ENCODE peak calls at places on chromosomes 7 and 10, in eight cellular contexts. One of them, this sample, is unnamed.

GRCh38 chr7:140640060-140640611 is 477 bp downstream of the DENND2A start:
- DNase-seq in mammary epithelial cell: no peak
- DNase-seq in endothelial cell: peak
- DNase-seq in uterus: peak
- DNase-seq in left lung: peak
- DNase-seq in Peyer's patch: peak
- DNase-seq in adrenal gland: no peak
- DNase-seq in colonic mucosa: no peak
- DNase-seq in this sample: peak

GRCh38 chr10:121662945-121663917 is 65.0 kb upstream of the FGFR2 start:
- DNase-seq in Peyer's patch: no peak
- DNase-seq in left lung: no peak
- DNase-seq in mammary epithelial cell: peak
- DNase-seq in colonic mucosa: peak
- DNase-seq in adrenal gland: peak
- DNase-seq in uterus: no peak
- DNase-seq in endothelial cell: peak
- DNase-seq in this sample: no peak

GRCh38 chr7:102834999-102835398 is 77.8 kb upstream of the LRRC17 start:
- DNase-seq in adrenal gland: no peak
- DNase-seq in left lung: no peak
- DNase-seq in endothelial cell: no peak
- DNase-seq in uterus: no peak
- DNase-seq in colonic mucosa: no peak
- DNase-seq in mammary epithelial cell: peak
- DNase-seq in Peyer's patch: no peak
- DNase-seq in this sample: no peak

GRCh38 chr10:93384006-93384405 is 98.1 kb downstream of the MYOF start:
- DNase-seq in endothelial cell: no peak
- DNase-seq in left lung: no peak
- DNase-seq in colonic mucosa: no peak
- DNase-seq in Peyer's patch: no peak
- DNase-seq in adrenal gland: no peak
- DNase-seq in uterus: no peak
- DNase-seq in mammary epithelial cell: peak
- DNase-seq in this sample: peak

GRCh38 chr10:121900443-121901174 is 27.2 kb downstream of the ATE1 start:
- DNase-seq in endothelial cell: peak
- DNase-seq in left lung: no peak
- DNase-seq in uterus: no peak
- DNase-seq in Peyer's patch: no peak
- DNase-seq in mammary epithelial cell: peak
- DNase-seq in adrenal gland: no peak
- DNase-seq in colonic mucosa: no peak
- DNase-seq in this sample: no peak

GRCh38 chr7:39085590-39086049 is 107.9 kb downstream of the POU6F2 start:
- DNase-seq in endothelial cell: no peak
- DNase-seq in colonic mucosa: no peak
- DNase-seq in left lung: no peak
- DNase-seq in mammary epithelial cell: peak
- DNase-seq in Peyer's patch: no peak
- DNase-seq in uterus: no peak
- DNase-seq in adrenal gland: no peak
- DNase-seq in this sample: no peak

GRCh38 chr7:101238226-101239182 is 902 bp upstream of the CLDN15 start:
- DNase-seq in colonic mucosa: no peak
- DNase-seq in mammary epithelial cell: no peak
- DNase-seq in left lung: no peak
- DNase-seq in endothelial cell: no peak
- DNase-seq in adrenal gland: no peak
- DNase-seq in uterus: no peak
- DNase-seq in Peyer's patch: peak
- DNase-seq in this sample: no peak

GRCh38 chr10:6163364-6164270 is 39.1 kb upstream of the PFKFB3 start:
- DNase-seq in adrenal gland: peak
- DNase-seq in mammary epithelial cell: peak
- DNase-seq in colonic mucosa: peak
- DNase-seq in left lung: peak
- DNase-seq in uterus: peak
- DNase-seq in Peyer's patch: peak
- DNase-seq in endothelial cell: peak
- DNase-seq in this sample: peak

GRCh38 chr7:129497156-129497555 is 5.2 kb upstream of the SMKR1 start:
- DNase-seq in Peyer's patch: no peak
- DNase-seq in colonic mucosa: no peak
- DNase-seq in uterus: no peak
- DNase-seq in endothelial cell: no peak
- DNase-seq in left lung: no peak
- DNase-seq in mammary epithelial cell: no peak
- DNase-seq in adrenal gland: no peak
- DNase-seq in this sample: peak

GRCh38 chr7:15750741-15751140 is 64.3 kb upstream of the MEOX2 start:
- DNase-seq in adrenal gland: no peak
- DNase-seq in mammary epithelial cell: no peak
- DNase-seq in colonic mucosa: no peak
- DNase-seq in uterus: no peak
- DNase-seq in endothelial cell: no peak
- DNase-seq in Peyer's patch: no peak
- DNase-seq in left lung: no peak
- DNase-seq in this sample: no peak

GRCh38 chr10:112388548-112388947 is 14.6 kb downstream of the ACSL5 start:
- DNase-seq in mammary epithelial cell: no peak
- DNase-seq in adrenal gland: no peak
- DNase-seq in uterus: no peak
- DNase-seq in colonic mucosa: peak
- DNase-seq in Peyer's patch: no peak
- DNase-seq in left lung: no peak
- DNase-seq in endothelial cell: no peak
- DNase-seq in this sample: no peak

GRCh38 chr7:20284398-20285143 is 46.1 kb upstream of the ITGB8 start:
- DNase-seq in adrenal gland: no peak
- DNase-seq in colonic mucosa: no peak
- DNase-seq in left lung: no peak
- DNase-seq in Peyer's patch: no peak
- DNase-seq in uterus: no peak
- DNase-seq in mammary epithelial cell: peak
- DNase-seq in endothelial cell: no peak
- DNase-seq in this sample: no peak

GRCh38 chr7:102463841-102464576 is 654 bp downstream of the ALKBH4 start:
- DNase-seq in uterus: no peak
- DNase-seq in adrenal gland: no peak
- DNase-seq in colonic mucosa: no peak
- DNase-seq in mammary epithelial cell: no peak
- DNase-seq in Peyer's patch: no peak
- DNase-seq in left lung: peak
- DNase-seq in endothelial cell: no peak
- DNase-seq in this sample: no peak

GRCh38 chr10:71094712-71095390 is 117.5 kb upstream of the UNC5B start:
- DNase-seq in Peyer's patch: no peak
- DNase-seq in left lung: no peak
- DNase-seq in colonic mucosa: no peak
- DNase-seq in uterus: no peak
- DNase-seq in mammary epithelial cell: peak
- DNase-seq in endothelial cell: no peak
- DNase-seq in adrenal gland: no peak
- DNase-seq in this sample: no peak

GRCh38 chr10:97729014-97729413 is 7.9 kb upstream of the ZFYVE27 start:
- DNase-seq in endothelial cell: no peak
- DNase-seq in Peyer's patch: no peak
- DNase-seq in colonic mucosa: no peak
- DNase-seq in adrenal gland: no peak
- DNase-seq in left lung: no peak
- DNase-seq in uterus: no peak
- DNase-seq in mammary epithelial cell: no peak
- DNase-seq in this sample: no peak

GRCh38 chr7:88109612-88110011 is 110.2 kb downstream of the SRI start:
- DNase-seq in Peyer's patch: no peak
- DNase-seq in colonic mucosa: no peak
- DNase-seq in left lung: no peak
- DNase-seq in endothelial cell: no peak
- DNase-seq in adrenal gland: no peak
- DNase-seq in uterus: no peak
- DNase-seq in mammary epithelial cell: no peak
- DNase-seq in this sample: no peak

GRCh38 chr10:17217661-17218306 is 10.3 kb upstream of the VIM start:
- DNase-seq in left lung: no peak
- DNase-seq in mammary epithelial cell: peak
- DNase-seq in adrenal gland: no peak
- DNase-seq in Peyer's patch: no peak
- DNase-seq in uterus: no peak
- DNase-seq in endothelial cell: no peak
- DNase-seq in colonic mucosa: no peak
- DNase-seq in this sample: no peak

GRCh38 chr10:89458289-89458688 is 43.9 kb downstream of the IFIT5 start:
- DNase-seq in colonic mucosa: no peak
- DNase-seq in Peyer's patch: no peak
- DNase-seq in mammary epithelial cell: peak
- DNase-seq in uterus: no peak
- DNase-seq in adrenal gland: no peak
- DNase-seq in endothelial cell: no peak
- DNase-seq in left lung: no peak
- DNase-seq in this sample: no peak

GRCh38 chr10:101818958-101819633 is 852 bp upstream of the OGA start:
- DNase-seq in uterus: peak
- DNase-seq in colonic mucosa: peak
- DNase-seq in adrenal gland: peak
- DNase-seq in Peyer's patch: peak
- DNase-seq in left lung: no peak
- DNase-seq in mammary epithelial cell: peak
- DNase-seq in endothelial cell: no peak
- DNase-seq in this sample: no peak

GRCh38 chr10:6300106-6300783 is 97.5 kb downstream of the PFKFB3 start:
- DNase-seq in mammary epithelial cell: peak
- DNase-seq in left lung: no peak
- DNase-seq in uterus: no peak
- DNase-seq in endothelial cell: no peak
- DNase-seq in Peyer's patch: no peak
- DNase-seq in colonic mucosa: no peak
- DNase-seq in adrenal gland: peak
- DNase-seq in this sample: no peak

GRCh38 chr10:112532053-112532658 is 85.1 kb downstream of the VTI1A start:
- DNase-seq in endothelial cell: no peak
- DNase-seq in mammary epithelial cell: no peak
- DNase-seq in left lung: no peak
- DNase-seq in uterus: no peak
- DNase-seq in adrenal gland: no peak
- DNase-seq in Peyer's patch: no peak
- DNase-seq in colonic mucosa: no peak
- DNase-seq in this sample: no peak

GRCh38 chr7:92448185-92448747 is 984 bp downstream of the GATAD1 start:
- DNase-seq in left lung: no peak
- DNase-seq in uterus: peak
- DNase-seq in mammary epithelial cell: peak
- DNase-seq in endothelial cell: peak
- DNase-seq in Peyer's patch: peak
- DNase-seq in adrenal gland: peak
- DNase-seq in colonic mucosa: peak
- DNase-seq in this sample: no peak
- TF ChIP-seq CTCF in left lung: no peak
- TF ChIP-seq CTCF in uterus: peak
- TF ChIP-seq CTCF in mammary epithelial cell: peak
- TF ChIP-seq CTCF in endothelial cell: no peak
- TF ChIP-seq CTCF in Peyer's patch: peak
- TF ChIP-seq CTCF in adrenal gland: peak
- TF ChIP-seq CTCF in colonic mucosa: peak
- TF ChIP-seq CTCF in this sample: peak

GRCh38 chr10:61733358-61733940 is 70.7 kb downstream of the CABCOCO1 start:
- DNase-seq in left lung: no peak
- DNase-seq in mammary epithelial cell: peak
- DNase-seq in Peyer's patch: no peak
- DNase-seq in adrenal gland: peak
- DNase-seq in endothelial cell: peak
- DNase-seq in uterus: peak
- DNase-seq in colonic mucosa: no peak
- DNase-seq in this sample: no peak
- TF ChIP-seq CTCF in left lung: peak
- TF ChIP-seq CTCF in mammary epithelial cell: peak
- TF ChIP-seq CTCF in Peyer's patch: peak
- TF ChIP-seq CTCF in adrenal gland: peak
- TF ChIP-seq CTCF in endothelial cell: peak
- TF ChIP-seq CTCF in uterus: peak
- TF ChIP-seq CTCF in colonic mucosa: peak
- TF ChIP-seq CTCF in this sample: peak

GRCh38 chr7:121126801-121127534 is 138.5 kb downstream of the CPED1 start:
- DNase-seq in Peyer's patch: no peak
- DNase-seq in mammary epithelial cell: no peak
- DNase-seq in left lung: no peak
- DNase-seq in uterus: no peak
- DNase-seq in endothelial cell: no peak
- DNase-seq in adrenal gland: no peak
- DNase-seq in colonic mucosa: no peak
- DNase-seq in this sample: no peak
- TF ChIP-seq CTCF in Peyer's patch: peak
- TF ChIP-seq CTCF in mammary epithelial cell: peak
- TF ChIP-seq CTCF in left lung: no peak
- TF ChIP-seq CTCF in uterus: no peak
- TF ChIP-seq CTCF in endothelial cell: peak
- TF ChIP-seq CTCF in adrenal gland: no peak
- TF ChIP-seq CTCF in colonic mucosa: no peak
- TF ChIP-seq CTCF in this sample: peak

GRCh38 chr10:119025776-119026175 is 3.7 kb upstream of the NANOS1 start:
- DNase-seq in uterus: no peak
- DNase-seq in mammary epithelial cell: no peak
- DNase-seq in left lung: no peak
- DNase-seq in adrenal gland: no peak
- DNase-seq in endothelial cell: no peak
- DNase-seq in Peyer's patch: no peak
- DNase-seq in colonic mucosa: no peak
- DNase-seq in this sample: peak

GRCh38 chr10:119024882-119025281 is 4.6 kb upstream of the NANOS1 start:
- DNase-seq in uterus: no peak
- DNase-seq in endothelial cell: no peak
- DNase-seq in left lung: no peak
- DNase-seq in mammary epithelial cell: no peak
- DNase-seq in Peyer's patch: no peak
- DNase-seq in colonic mucosa: no peak
- DNase-seq in adrenal gland: no peak
- DNase-seq in this sample: peak

GRCh38 chr10:119026301-119027110 is 3.0 kb upstream of the NANOS1 start:
- DNase-seq in colonic mucosa: no peak
- DNase-seq in mammary epithelial cell: no peak
- DNase-seq in endothelial cell: no peak
- DNase-seq in left lung: no peak
- DNase-seq in Peyer's patch: no peak
- DNase-seq in uterus: no peak
- DNase-seq in adrenal gland: no peak
- DNase-seq in this sample: peak

GRCh38 chr10:119023553-119023868 is 6.0 kb upstream of the NANOS1 start:
- DNase-seq in colonic mucosa: no peak
- DNase-seq in left lung: no peak
- DNase-seq in mammary epithelial cell: no peak
- DNase-seq in endothelial cell: no peak
- DNase-seq in Peyer's patch: no peak
- DNase-seq in adrenal gland: no peak
- DNase-seq in uterus: no peak
- DNase-seq in this sample: peak

DNA sequence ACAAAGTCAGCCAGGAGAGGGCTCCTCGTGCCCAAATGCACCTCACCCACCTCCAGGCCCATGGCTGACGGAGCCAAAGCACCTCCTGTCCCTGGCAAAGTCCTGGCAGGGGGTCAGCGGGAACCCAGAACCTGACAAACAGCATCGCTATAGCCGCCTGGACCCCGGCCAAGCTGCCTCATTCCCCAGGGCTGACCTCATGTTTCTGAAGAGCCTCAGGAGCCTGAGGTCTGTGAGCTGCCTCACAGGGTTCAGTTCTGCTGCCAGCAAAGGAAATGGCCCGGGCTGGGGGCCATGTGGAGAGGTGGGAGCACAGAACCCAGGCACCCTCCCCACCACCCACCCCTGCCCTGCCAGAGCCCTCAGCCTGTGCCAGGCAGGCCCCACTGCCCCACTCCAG is 4.2 kb upstream of the NANOS1 start:
- DNase-seq in Peyer's patch: no peak
- DNase-seq in mammary epithelial cell: peak
- DNase-seq in colonic mucosa: no peak
- DNase-seq in left lung: peak
- DNase-seq in adrenal gland: peak
- DNase-seq in endothelial cell: no peak
- DNase-seq in uterus: peak
- DNase-seq in this sample: peak
- TF ChIP-seq CTCF in Peyer's patch: no peak
- TF ChIP-seq CTCF in mammary epithelial cell: no peak
- TF ChIP-seq CTCF in colonic mucosa: no peak
- TF ChIP-seq CTCF in left lung: no peak
- TF ChIP-seq CTCF in adrenal gland: no peak
- TF ChIP-seq CTCF in endothelial cell: no peak
- TF ChIP-seq CTCF in uterus: no peak
- TF ChIP-seq CTCF in this sample: no peak